ENCODE peak calls at places on chromosomes 5 and 9, in nine cellular contexts. L is kidney, H is PC-3, M is cardiac fibroblast, W is cardiac muscle cell, T is mucosa of descending colon, I is astrocyte of the spinal cord, Q is adrenal gland, B is tibial artery. X is an unnamed sample.

GRCh38 chr5:139385061-139385889 is 2.2 kb upstream of the SLC23A1 start:
- DNase-seq in T (no peak), M (no peak), W (no peak), I (no peak), H (no peak), Q (no peak), L (no peak), B (no peak), X (no peak)

GRCh38 chr9:114220129-114220541 is 64.8 kb downstream of the COL27A1 start:
- DNase-seq in W (no peak), T (no peak), M (no peak), Q (no peak), B (no peak), H (no peak), I (no peak), L (no peak), X (no peak)

GRCh38 chr9:14565352-14565956 is 127.8 kb downstream of the ZDHHC21 start:
- DNase-seq in T (no peak), Q (no peak), B (no peak), H (no peak), L (no peak), W (no peak), M (no peak), I (no peak), X (no peak)

GRCh38 chr5:44740655-44741054 is 68.1 kb upstream of the MRPS30 start:
- DNase-seq in L (no peak), W (no peak), T (no peak), M (no peak), Q (no peak), H (peak), I (no peak), B (no peak), X (no peak)

GRCh38 chr5:546376-546908 is 22.2 kb upstream of the SLC9A3 start:
- DNase-seq in L (no peak), W (no peak), I (no peak), T (peak), Q (no peak), H (no peak), M (no peak), B (no peak), X (no peak)

GRCh38 chr5:173456751-173457171 is 128.5 kb upstream of the STC2 start:
- DNase-seq in M (peak), H (peak), B (no peak), L (no peak), W (peak), T (no peak), I (peak), Q (no peak), X (no peak)

GRCh38 chr5:145847499-145848497 is 12.7 kb upstream of the PRELID2 start:
- DNase-seq in L (no peak), B (no peak), W (peak), I (peak), M (peak), H (peak), Q (no peak), T (no peak), X (no peak)

GRCh38 chr5:31217441-31217840 is 24.0 kb downstream of the CDH6 start:
- DNase-seq in L (no peak), M (no peak), Q (no peak), H (no peak), B (no peak), I (no peak), W (no peak), T (no peak), X (no peak)

GRCh38 chr5:170791325-170791954 is 7.9 kb downstream of the GABRP start:
- DNase-seq in I (peak), W (peak), H (peak), L (no peak), B (peak), T (no peak), Q (peak), M (peak), X (peak)

GRCh38 chr5:163387970-163388369 is 49.4 kb upstream of the CCNG1 start:
- DNase-seq in B (no peak), M (no peak), L (no peak), H (no peak), T (no peak), W (no peak), Q (no peak), I (no peak), X (no peak)

GRCh38 chr9:31321686-31322085 is 1062.8 kb upstream of the ACO1 start:
- DNase-seq in T (peak), I (no peak), B (no peak), Q (no peak), M (no peak), L (no peak), W (no peak), H (no peak), X (no peak)

GRCh38 chr5:60487885-60488425 is 212.0 kb downstream of the DEPDC1B start:
- DNase-seq in Q (no peak), M (no peak), T (peak), H (peak), B (no peak), I (no peak), L (no peak), W (no peak), X (no peak)

GRCh38 chr5:79191457-79191856 is 44.5 kb upstream of the JMY start:
- DNase-seq in M (no peak), Q (no peak), L (no peak), T (no peak), I (no peak), H (no peak), B (no peak), W (no peak), X (no peak)

GRCh38 chr5:474826-475661 is 32.1 kb downstream of the EXOC3 start:
- DNase-seq in H (no peak), W (peak), M (peak), Q (no peak), T (peak), B (no peak), L (peak), I (no peak), X (no peak)

GRCh38 chr9:104961701-104962359 is 33.9 kb upstream of the ABCA1 start:
- DNase-seq in M (no peak), L (no peak), H (no peak), T (no peak), I (no peak), W (no peak), Q (no peak), B (no peak), X (no peak)

GRCh38 chr9:125529589-125530515 is 177.2 kb downstream of the MAPKAP1 start:
- DNase-seq in I (no peak), W (no peak), L (no peak), Q (no peak), M (no peak), H (no peak), T (no peak), B (no peak), X (no peak)

GRCh38 chr5:74865799-74866652 is at the start of gene FAM169A:
- DNase-seq in Q (peak), B (no peak), T (peak), I (peak), W (peak), L (peak), H (peak), M (peak), X (no peak)

GRCh38 chr5:150779397-150780179 is 1.0 kb downstream of the SMIM3 start:
- DNase-seq in M (no peak), T (no peak), Q (no peak), W (peak), L (no peak), I (no peak), B (no peak), H (no peak), X (no peak)

GRCh38 chr5:150778517-150779396 is at the start of gene SMIM3:
- DNase-seq in M (peak), Q (peak), I (peak), B (peak), T (peak), H (peak), W (peak), L (peak), X (peak)

GRCh38 chr5:150780180-150780692 is 1.7 kb downstream of the SMIM3 start:
- DNase-seq in I (no peak), W (peak), L (peak), Q (peak), B (peak), H (no peak), T (peak), M (no peak), X (peak)

GRCh38 chr5:150777685-150778084 is 872 bp upstream of the SMIM3 start:
- DNase-seq in W (no peak), L (no peak), I (no peak), B (no peak), M (no peak), T (no peak), Q (no peak), H (no peak), X (no peak)

DNA sequence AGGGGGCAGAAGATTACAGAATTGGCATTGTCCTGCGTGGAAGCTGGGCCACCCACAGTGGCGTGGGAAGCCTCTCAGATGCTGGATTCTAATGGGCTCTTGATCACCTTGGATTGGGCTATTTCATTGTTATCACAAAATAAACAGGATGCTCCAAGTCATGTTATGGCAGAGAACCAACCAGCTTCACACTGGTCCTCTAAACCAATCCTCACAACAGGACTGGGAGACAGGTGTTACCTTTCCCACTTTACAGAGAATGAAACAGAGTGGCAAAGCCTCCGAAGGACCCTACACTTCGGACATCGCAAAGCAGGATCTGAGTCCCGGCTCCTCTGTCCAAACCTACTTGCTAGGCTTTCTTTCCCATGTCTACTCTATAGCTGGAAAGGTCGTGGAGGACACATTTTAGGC is 447 bp upstream of the SMIM3 start:
- DNase-seq in W (peak), B (no peak), T (no peak), M (peak), L (no peak), H (peak), Q (peak), I (peak), X (no peak)
- H3K4me3 ChIP-seq in W (peak), B (peak), T (no peak), M (peak), L (peak), H (peak), Q (peak), I (peak), X (peak)

DNA sequence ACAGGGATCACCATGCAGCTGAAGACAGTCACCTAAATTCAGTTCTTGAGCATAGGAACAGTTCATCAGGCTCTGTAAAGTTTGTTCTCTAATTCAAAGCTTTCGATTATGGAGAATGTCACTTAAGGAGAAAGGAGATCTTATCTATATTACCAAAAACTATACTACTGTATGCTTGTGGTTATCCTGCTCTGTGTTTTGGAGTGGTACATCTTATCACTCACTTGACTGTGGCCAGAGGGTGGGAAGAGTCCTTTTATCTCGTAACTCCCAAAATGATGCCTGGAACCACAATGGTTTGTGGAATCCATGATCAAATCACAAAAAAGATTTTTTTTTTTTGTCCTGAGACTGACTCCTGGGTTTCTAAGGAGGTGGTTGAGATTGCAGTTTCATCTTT is 230.7 kb downstream of the COMMD10 start:
- DNase-seq in Q (no peak), B (no peak), L (no peak), H (no peak), I (no peak), M (no peak), T (no peak), W (no peak), X (no peak)
- H3K4me3 ChIP-seq in Q (no peak), B (no peak), L (no peak), H (no peak), I (no peak), M (no peak), T (no peak), W (no peak), X (no peak)

GRCh38 chr9:98360176-98360708 is 104.8 kb upstream of the TBC1D2 start:
- DNase-seq in H (no peak), W (no peak), I (no peak), Q (no peak), M (no peak), T (no peak), L (no peak), B (no peak), X (no peak)

GRCh38 chr9:98357921-98358535 is 102.6 kb upstream of the TBC1D2 start:
- DNase-seq in M (peak), I (peak), L (no peak), H (peak), T (no peak), Q (no peak), W (peak), B (no peak), X (no peak)

GRCh38 chr9:98356326-98356725 is 100.9 kb upstream of the TBC1D2 start:
- DNase-seq in M (no peak), Q (no peak), W (peak), L (no peak), I (no peak), B (no peak), T (no peak), H (no peak), X (no peak)

GRCh38 chr9:98359569-98359968 is 104.1 kb upstream of the TBC1D2 start:
- DNase-seq in M (no peak), B (no peak), H (no peak), T (no peak), Q (no peak), L (no peak), W (no peak), I (no peak), X (no peak)

DNA sequence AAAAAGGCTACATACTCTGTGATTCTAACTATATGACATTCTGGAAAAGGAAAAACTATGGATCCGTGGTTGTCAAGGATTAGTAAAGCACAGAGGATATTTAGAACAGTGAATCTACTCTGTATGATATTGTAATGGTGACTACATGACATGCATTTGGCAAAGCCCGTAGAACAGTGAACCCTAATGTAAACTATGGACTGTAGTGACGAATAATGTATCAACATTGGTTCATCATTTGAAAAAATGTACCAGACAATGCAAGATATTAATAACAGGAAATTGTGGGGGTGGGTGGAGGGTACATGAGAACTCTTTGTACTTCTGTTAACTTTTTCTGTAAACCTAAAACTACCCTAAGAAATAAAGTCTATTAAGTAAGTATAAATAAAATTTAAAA is 101.5 kb upstream of the TBC1D2 start:
- DNase-seq in T (no peak), L (no peak), M (peak), B (no peak), H (peak), Q (no peak), I (peak), W (no peak), X (no peak)
- H3K4me3 ChIP-seq in T (no peak), L (no peak), M (no peak), B (no peak), H (no peak), Q (no peak), I (no peak), W (no peak), X (no peak)

DNA sequence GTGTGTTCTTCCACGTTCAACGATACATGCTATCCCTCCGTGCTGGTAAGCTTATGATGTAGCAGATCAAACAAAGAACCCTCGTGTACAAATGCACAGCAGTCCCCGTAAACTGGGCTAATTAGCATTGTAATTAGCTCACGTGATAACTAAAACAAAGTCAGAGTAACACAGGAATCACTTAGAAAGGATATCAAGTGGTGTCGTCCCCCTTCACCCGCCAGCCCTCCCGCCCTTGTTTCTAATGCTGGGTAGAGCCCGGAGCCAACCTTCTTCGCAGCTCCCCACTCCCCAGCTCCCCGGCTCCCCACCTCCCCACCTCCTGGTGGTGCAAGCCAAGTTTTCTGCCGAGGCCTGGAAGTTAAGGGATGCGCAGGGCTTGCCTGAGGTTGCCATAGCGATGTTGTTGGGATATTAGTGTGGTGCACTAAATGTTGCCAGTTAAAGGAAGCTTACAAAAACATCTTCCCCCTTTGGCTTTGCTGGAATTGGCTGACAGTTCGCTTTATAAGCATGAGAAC is 357.9 kb upstream of the CCNH start:
- DNase-seq in M (no peak), T (peak), H (no peak), B (no peak), L (no peak), W (no peak), I (no peak), Q (no peak), X (no peak)
- H3K4me3 ChIP-seq in M (no peak), T (no peak), H (no peak), B (no peak), L (no peak), W (no peak), I (no peak), Q (no peak), X (no peak)

GRCh38 chr5:143638654-143639053 is 173.3 kb upstream of the HMHB1 start:
- DNase-seq in M (no peak), Q (no peak), B (no peak), I (no peak), T (no peak), H (no peak), L (no peak), W (no peak), X (no peak)
- H3K4me3 ChIP-seq in M (no peak), Q (no peak), B (no peak), I (no peak), T (no peak), H (no peak), L (no peak), W (no peak), X (no peak)

DNA sequence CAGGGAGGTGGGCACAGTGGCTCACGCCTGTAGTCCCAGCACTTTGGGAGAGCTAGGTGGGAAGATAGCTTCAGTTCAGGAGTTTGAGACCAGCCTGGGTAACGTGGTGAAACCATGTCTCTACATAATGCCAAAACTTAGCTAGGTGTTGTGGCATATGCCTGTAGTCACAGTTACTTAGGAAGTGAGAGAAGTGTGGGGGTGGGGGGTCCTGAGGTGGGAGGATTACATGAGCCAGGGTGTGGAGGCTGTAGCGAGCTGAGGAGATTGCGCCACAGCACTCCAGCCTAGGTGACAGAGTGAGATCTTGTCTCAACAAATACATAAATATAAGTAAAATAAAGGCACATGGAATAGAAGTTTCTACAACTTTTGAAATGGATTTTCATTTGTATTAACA is 23.1 kb downstream of the VCAN start:
- DNase-seq in I (no peak), Q (no peak), W (peak), H (no peak), T (no peak), L (no peak), B (no peak), M (no peak), X (no peak)
- H3K4me3 ChIP-seq in I (no peak), Q (no peak), W (no peak), H (no peak), T (no peak), L (no peak), B (no peak), M (no peak), X (no peak)

GRCh38 chr9:684055-684949 is 157.2 kb upstream of the DMRT1 start:
- DNase-seq in B (no peak), L (no peak), T (no peak), H (peak), W (peak), M (peak), Q (no peak), I (peak), X (no peak)
- H3K4me3 ChIP-seq in B (peak), L (no peak), T (no peak), H (peak), W (no peak), M (peak), Q (no peak), I (peak), X (peak)